ENCODE peak calls at places on chromosomes 2 and 18, in four cellular contexts. J is mesothelial cell of epicardium, M is upper lobe of left lung, Z is NCI-H1092 treated with DMSO at 0.1 percent for 48 hours. H is an unnamed sample.

GRCh38 chr2:222862068-222862914 is 1.5 kb downstream of the ACSL3 start:
- DNase-seq in Z (peak; percentile 5), M (no peak), J (no peak), H (peak; percentile 48)

GRCh38 chr18:68104036-68104435 is 587.5 kb upstream of the DSEL start:
- DNase-seq in M (no peak), Z (no peak), J (no peak), H (peak; percentile 0)

GRCh38 chr2:159989249-159989648 is 73.2 kb downstream of the PLA2R1 start:
- DNase-seq in M (no peak), Z (no peak), J (no peak), H (no peak)

GRCh38 chr2:241051578-241052487 is 50.3 kb downstream of the MTERF4 start:
- DNase-seq in J (no peak), Z (no peak), M (peak; percentile 14), H (no peak)

GRCh38 chr18:13003466-13003896 is 12.3 kb downstream of the CEP192 start:
- DNase-seq in J (no peak), Z (no peak), M (no peak), H (peak; percentile 87)

GRCh38 chr2:238287702-238288649 is at the start of gene PER2:
- DNase-seq in Z (peak; percentile 42), M (peak; percentile 62), J (no peak), H (peak; percentile 82)

GRCh38 chr18:30113454-30113853 is 929.1 kb downstream of the DSC3 start:
- DNase-seq in Z (no peak), M (no peak), J (no peak), H (no peak)

GRCh38 chr2:239369631-239370161 is 31.1 kb downstream of the HDAC4 start:
- DNase-seq in Z (no peak), M (peak; percentile 52), J (no peak), H (no peak)

GRCh38 chr2:158722266-158723105 is 72.6 kb upstream of the DAPL1 start:
- DNase-seq in Z (no peak), M (peak; percentile 52), J (no peak), H (no peak)

GRCh38 chr2:121128741-121129659 is 156.0 kb downstream of the TFCP2L1 start:
- DNase-seq in M (peak; percentile 69), J (no peak), Z (no peak), H (peak; percentile 57)

GRCh38 chr2:7209776-7210555 is 292.8 kb downstream of the RNF144A start:
- DNase-seq in J (no peak), Z (no peak), M (no peak), H (peak; percentile 30)

GRCh38 chr2:113075030-113075429 is 7.3 kb downstream of the IL1F10 start:
- DNase-seq in J (no peak), Z (no peak), M (no peak), H (no peak)